ENCODE peak calls at places on chromosomes 12 and 14, in seven cellular contexts. I is IMR-90, A is mesendoderm, O is H9, H is H1, W is mesenchymal stem cell, P is trophoblast cell. L is an unnamed sample.

GRCh38 chr14:55028476-55028875 is 1.4 kb downstream of the SOCS4 start:
- DNase-seq in I (no peak), A (no peak), O (no peak), H (no peak), W (no peak), P (no peak), L (no peak)

GRCh38 chr14:52950410-52950897 is 396 bp downstream of the FERMT2 start:
- DNase-seq in I (peak; percentile 29), A (peak; percentile 60), O (peak; percentile 46), H (peak; percentile 80), W (peak; percentile 71), P (peak; percentile 85), L (peak; percentile 45)

GRCh38 chr12:10716704-10717315 is 6.3 kb downstream of the YBX3 start:
- DNase-seq in I (peak; percentile 92), A (peak; percentile 84), O (peak; percentile 69), H (no peak), W (peak; percentile 87), P (peak; percentile 87), L (no peak)

GRCh38 chr12:9096563-9097176 is 19.0 kb downstream of the A2M start:
- DNase-seq in I (no peak), A (no peak), O (no peak), H (no peak), W (no peak), P (no peak), L (no peak)

GRCh38 chr12:46492471-46493351 is 120.1 kb upstream of the SLC38A2 start:
- DNase-seq in I (peak; percentile 97), A (peak; percentile 63), O (no peak), H (no peak), W (peak; percentile 95), P (peak; percentile 78), L (no peak)

GRCh38 chr14:106268013-106268727 is 741.8 kb downstream of the TMEM121 start:
- DNase-seq in I (no peak), A (no peak), O (no peak), H (no peak), W (no peak), P (no peak), L (no peak)

GRCh38 chr12:112170971-112171596 is 45.7 kb downstream of the TRAFD1 start:
- DNase-seq in I (no peak), A (no peak), O (no peak), H (no peak), W (no peak), P (peak; percentile 55), L (no peak)

GRCh38 chr12:19437996-19438395 is 1.3 kb upstream of the AEBP2 start:
- DNase-seq in I (no peak), A (no peak), O (no peak), H (peak; percentile 42), W (no peak), P (peak; percentile 80), L (no peak)

GRCh38 chr12:55002355-55002754 is 17.4 kb upstream of the NEUROD4 start:
- DNase-seq in I (no peak), A (no peak), O (no peak), H (no peak), W (no peak), P (no peak), L (no peak)

GRCh38 chr14:60153996-60154395 is 11.2 kb downstream of the DHRS7 start:
- DNase-seq in I (no peak), A (no peak), O (no peak), H (no peak), W (no peak), P (no peak), L (no peak)

GRCh38 chr14:71403673-71404072 is 496.4 kb downstream of the PCNX1 start:
- DNase-seq in I (peak; percentile 44), A (peak; percentile 33), O (no peak), H (no peak), W (peak; percentile 14), P (peak; percentile 23), L (no peak)

GRCh38 chr12:124734224-124734788 is 129.4 kb downstream of the SCARB1 start:
- DNase-seq in I (peak; percentile 54), A (peak; percentile 98), O (peak; percentile 94), H (peak; percentile 82), W (peak; percentile 87), P (peak; percentile 45), L (peak; percentile 80)

GRCh38 chr12:105841880-105842279 is 296.9 kb downstream of the NUAK1 start:
- DNase-seq in I (no peak), A (no peak), O (no peak), H (no peak), W (no peak), P (no peak), L (no peak)

GRCh38 chr12:67702136-67702535 is 53.6 kb downstream of the DYRK2 start:
- DNase-seq in I (no peak), A (no peak), O (no peak), H (no peak), W (no peak), P (no peak), L (no peak)

GRCh38 chr12:53825246-53826081 is 73.7 kb upstream of the CISTR start:
- DNase-seq in I (peak; percentile 22), A (no peak), O (no peak), H (no peak), W (peak; percentile 78), P (no peak), L (no peak)

GRCh38 chr14:99389171-99389826 is 91.4 kb downstream of the SETD3 start:
- DNase-seq in I (peak; percentile 10), A (peak; percentile 68), O (peak; percentile 80), H (peak; percentile 98), W (peak; percentile 40), P (peak; percentile 78), L (peak; percentile 51)

GRCh38 chr14:58100735-58101368 is 51.2 kb downstream of the ARMH4 start:
- DNase-seq in I (peak; percentile 80), A (no peak), O (no peak), H (no peak), W (peak; percentile 51), P (no peak), L (no peak)

GRCh38 chr12:64610660-64611429 is 550 bp downstream of the RASSF3 start:
- DNase-seq in I (peak; percentile 50), A (peak; percentile 80), O (peak; percentile 73), H (peak; percentile 79), W (peak; percentile 78), P (peak; percentile 73), L (peak; percentile 51)

GRCh38 chr12:109346920-109347319 is 780 bp upstream of the MYO1H start:
- DNase-seq in I (no peak), A (peak; percentile 10), O (no peak), H (peak; percentile 63), W (no peak), P (no peak), L (no peak)

GRCh38 chr12:51751657-51752056 is 96.9 kb downstream of the FIGNL2 start:
- DNase-seq in I (peak; percentile 11), A (no peak), O (no peak), H (no peak), W (no peak), P (no peak), L (no peak)
- H4K8ac ChIP-seq in I (no peak overlapping the region), A (no peak overlapping the region), O (no peak overlapping the region), H (no peak overlapping the region), W (no peak overlapping the region), P (no peak overlapping the region), L (no peak overlapping the region)

GRCh38 chr12:4719821-4720636 is at the start of gene GALNT8:
- DNase-seq in I (no peak), A (peak; percentile 22), O (no peak), H (peak; percentile 55), W (no peak), P (no peak), L (no peak)
- H3K27me3 ChIP-seq in I (peaks cover 10% of the 10 kb centered on the region), A (no peaks in the 10 kb centered on the region), O (no peaks in the 10 kb centered on the region), H (no peaks in the 10 kb centered on the region), W (peaks cover 27% of the 10 kb centered on the region), P (no peaks in the 10 kb centered on the region), L (no peaks in the 10 kb centered on the region)

GRCh38 chr14:45222485-45223262 is 30.3 kb downstream of the MIS18BP1 start:
- DNase-seq in I (no peak), A (no peak), O (no peak), H (no peak), W (no peak), P (no peak), L (no peak)
- H3K23ac ChIP-seq in I (no peak overlapping the region), A (no peak overlapping the region), O (no peak overlapping the region), H (no peak overlapping the region), W (no peak overlapping the region), P (peak overlapping the region; percentile 74), L (no peak overlapping the region)

GRCh38 chr12:114666746-114667668 is 17.0 kb downstream of the TBX3 start:
- DNase-seq in I (no peak), A (no peak), O (peak; percentile 63), H (peak; percentile 72), W (peak; percentile 42), P (no peak), L (no peak)
- H4K8ac ChIP-seq in I (peak overlapping the region; percentile 52), A (peak overlapping the region; percentile 5), O (no peak overlapping the region), H (no peak overlapping the region), W (peak overlapping the region; percentile 75), P (peak overlapping the region; percentile 82), L (no peak overlapping the region)

DNA sequence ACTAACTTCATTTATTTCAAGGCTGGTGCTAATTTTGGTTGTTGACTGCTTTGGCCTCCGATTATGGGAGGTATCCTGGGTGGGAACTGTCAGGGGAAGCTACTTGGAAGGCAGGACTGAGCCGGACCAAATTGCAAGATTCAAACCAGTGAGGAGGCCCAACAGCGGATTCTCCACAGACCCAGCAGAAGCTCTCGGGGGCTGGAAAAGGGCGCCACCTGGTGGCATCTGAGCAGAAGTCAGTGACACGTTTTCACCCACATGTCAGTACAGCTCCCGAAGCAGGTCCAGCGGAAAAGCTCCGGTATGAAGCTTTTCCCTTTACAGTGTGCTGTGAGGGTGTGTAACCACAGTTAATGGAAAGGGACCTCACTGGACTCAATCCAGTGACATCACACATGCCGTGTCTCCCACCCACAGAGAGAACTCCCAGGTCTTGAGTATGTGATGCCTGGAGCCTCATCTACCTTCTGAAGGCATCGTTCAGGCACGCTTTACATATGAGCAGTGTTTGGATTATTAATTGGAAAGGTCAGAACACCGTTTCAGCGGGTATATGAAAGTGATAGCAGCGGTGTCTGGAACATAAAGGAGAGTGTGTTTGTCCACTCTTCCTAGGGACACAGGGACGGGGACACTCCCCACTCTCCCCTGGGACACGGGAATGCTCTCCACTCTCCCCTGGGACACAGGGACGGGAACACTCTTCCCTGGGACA is 3.6 kb upstream of the P2RX2 start:
- DNase-seq in I (peak; percentile 78), A (peak; percentile 88), O (peak; percentile 91), H (peak; percentile 89), W (peak; percentile 85), P (peak; percentile 94), L (peak; percentile 81)
- H3K27me3 ChIP-seq in I (peaks cover 45% of the 10 kb centered on the region), A (peaks cover 10% of the 10 kb centered on the region), O (peaks cover 29% of the 10 kb centered on the region), H (peaks cover 82% of the 10 kb centered on the region), W (peaks cover 55% of the 10 kb centered on the region), P (peaks cover 30% of the 10 kb centered on the region), L (peaks cover 49% of the 10 kb centered on the region)

DNA sequence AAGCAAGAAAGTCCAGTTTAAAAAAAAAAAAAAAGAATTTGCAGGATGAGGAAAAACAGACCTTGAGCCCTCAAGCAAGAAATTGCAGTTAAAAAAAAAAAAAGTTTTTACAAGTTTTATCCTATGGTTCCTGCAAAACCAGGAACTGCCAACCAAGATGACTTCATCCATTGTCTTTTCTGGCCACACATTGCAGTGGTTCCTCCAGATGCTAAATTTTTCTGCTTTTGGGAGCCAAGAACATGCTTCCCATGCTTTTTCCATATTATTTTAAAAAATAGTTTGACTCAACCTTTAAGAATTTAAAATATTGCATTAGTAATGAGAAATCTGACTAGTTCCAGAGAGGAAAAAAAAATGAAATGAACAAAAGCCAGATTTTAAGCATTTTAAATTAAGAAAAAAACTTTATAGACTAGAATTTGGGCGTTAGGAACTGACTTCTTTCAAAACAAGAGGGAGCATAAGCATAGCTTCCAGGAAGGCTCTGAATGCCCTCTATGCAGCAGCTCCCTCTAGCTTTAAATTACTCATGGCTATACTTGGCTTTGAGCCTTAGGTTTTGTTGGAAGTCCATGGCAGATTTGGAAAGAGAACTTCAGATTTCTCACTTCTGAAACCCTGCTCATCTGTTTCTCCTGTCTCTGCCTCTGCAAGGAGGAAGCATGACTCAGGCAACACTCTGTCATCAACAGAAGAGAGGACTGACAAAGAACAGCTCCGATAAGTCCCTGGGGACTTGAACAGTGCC is 124.5 kb downstream of the GPR65 start:
- DNase-seq in I (peak; percentile 23), A (peak; percentile 44), O (no peak), H (no peak), W (peak; percentile 38), P (peak; percentile 68), L (no peak)
- H3K23ac ChIP-seq in I (no peak overlapping the region), A (no peak overlapping the region), O (no peak overlapping the region), H (no peak overlapping the region), W (no peak overlapping the region), P (no peak overlapping the region), L (no peak overlapping the region)

L was measured in neuronal stem cell.